ENCODE peak calls at places on chromosome 21, in five cellular contexts. F is BE2C, S is pancreas, T is PC-3, W is lower lobe of right lung. X is an unnamed sample.
A peak's percentile ranks its signal among the peaks of the same experiment; 100 is the strongest.

GRCh38 chr21:41622831-41623548 is 115.0 kb upstream of the TMPRSS2 start:
- DNase-seq in S (no peak), F (no peak), W (no peak), T (peak; percentile 51), X (no peak)

GRCh38 chr21:34545079-34545884 is 33.3 kb upstream of the KCNE1 start:
- DNase-seq in W (peak; percentile 84), T (peak; percentile 65), F (no peak), S (no peak), X (peak; percentile 81)

GRCh38 chr21:36698160-36699025 is 522 bp upstream of the SIM2 start:
- DNase-seq in S (no peak), W (no peak), T (peak; percentile 73), F (no peak), X (peak; percentile 64)

GRCh38 chr21:30340714-30341573 is 3.5 kb upstream of the KRTAP27-1 start:
- DNase-seq in F (peak; percentile 37), S (no peak), T (peak; percentile 83), W (peak; percentile 45), X (no peak)

GRCh38 chr21:33543505-33544129 is 779 bp downstream of the SON start:
- DNase-seq in T (peak; percentile 47), W (peak; percentile 84), F (peak; percentile 71), S (no peak), X (peak; percentile 91)

GRCh38 chr21:35850029-35850428 is 210.3 kb downstream of the SETD4 start:
- DNase-seq in F (no peak), T (no peak), S (no peak), W (no peak), X (no peak)

GRCh38 chr21:37562920-37563640 is 196.5 kb downstream of the DYRK1A start:
- DNase-seq in T (no peak), S (peak; percentile 29), F (peak; percentile 38), W (peak; percentile 57), X (peak; percentile 71)

GRCh38 chr21:35100351-35100771 is 51.3 kb upstream of the RUNX1 start:
- DNase-seq in T (no peak), W (no peak), S (peak; percentile 15), F (no peak), X (no peak)

GRCh38 chr21:45642122-45642813 is 1.3 kb upstream of the PCBP3 start:
- DNase-seq in S (no peak), T (no peak), W (no peak), F (no peak), X (no peak)

GRCh38 chr21:43979654-43980053 is 32.5 kb upstream of the TRAPPC10 start:
- DNase-seq in W (no peak), T (no peak), F (no peak), S (no peak), X (no peak)

GRCh38 chr21:15241997-15242767 is 177.4 kb upstream of the NRIP1 start:
- DNase-seq in T (peak; percentile 60), F (no peak), S (no peak), W (no peak), X (no peak)

GRCh38 chr21:45015469-45015860 is 58.9 kb upstream of the ADARB1 start:
- DNase-seq in T (no peak), F (no peak), W (no peak), S (no peak), X (peak; percentile 37)

GRCh38 chr21:44793269-44794030 is 8.2 kb downstream of the UBE2G2 start:
- DNase-seq in S (peak; percentile 47), F (peak; percentile 69), W (peak; percentile 71), T (peak; percentile 83), X (no peak)

GRCh38 chr21:35057428-35057827 is 8.3 kb upstream of the RUNX1 start:
- DNase-seq in S (no peak), W (no peak), T (no peak), F (no peak), X (no peak)

GRCh38 chr21:36203603-36203889 is 46.9 kb downstream of the DOP1B start:
- DNase-seq in F (no peak), W (no peak), S (peak; percentile 33), T (peak; percentile 86), X (no peak)

GRCh38 chr21:34364921-34365320 is 1.1 kb downstream of the KCNE2 start:
- DNase-seq in S (no peak), F (no peak), T (no peak), W (no peak), X (no peak)

GRCh38 chr21:44618909-44619308 is 7.0 kb downstream of the KRTAP10-8 start:
- DNase-seq in S (no peak), W (no peak), T (peak; percentile 19), F (no peak), X (no peak)

GRCh38 chr21:40134731-40135492 is 267.7 kb downstream of the PCP4 start:
- DNase-seq in T (no peak), W (no peak), S (no peak), F (no peak), X (no peak)

GRCh38 chr21:18617291-18617690 is 213.7 kb upstream of the TMPRSS15 start:
- DNase-seq in T (no peak), S (no peak), W (no peak), F (no peak), X (no peak)

GRCh38 chr21:41322496-41323382 is 6.1 kb downstream of the FAM3B start:
- DNase-seq in W (no peak), F (no peak), T (no peak), S (peak; percentile 60), X (no peak)

GRCh38 chr21:44403106-44404020 is 49.9 kb downstream of the TRPM2 start:
- DNase-seq in F (no peak), T (no peak), S (no peak), W (no peak), X (peak; percentile 22)

GRCh38 chr21:28540514-28540913 is 452.2 kb downstream of the LTN1 start:
- DNase-seq in S (no peak), W (no peak), F (no peak), T (peak; percentile 86), X (no peak)

GRCh38 chr21:31983120-31983519 is 110.3 kb downstream of the HUNK start:
- DNase-seq in F (no peak), W (peak; percentile 58), T (no peak), S (peak; percentile 24), X (peak; percentile 78)

GRCh38 chr21:31988492-31989285 is 115.9 kb downstream of the HUNK start:
- DNase-seq in T (no peak), F (no peak), S (no peak), W (no peak), X (no peak)

GRCh38 chr21:31986035-31986856 is 113.4 kb downstream of the HUNK start:
- DNase-seq in F (no peak), S (no peak), W (no peak), T (no peak), X (no peak)

GRCh38 chr21:31987696-31988095 is 114.9 kb downstream of the HUNK start:
- DNase-seq in F (no peak), W (no peak), S (no peak), T (no peak), X (peak; percentile 61)

DNA sequence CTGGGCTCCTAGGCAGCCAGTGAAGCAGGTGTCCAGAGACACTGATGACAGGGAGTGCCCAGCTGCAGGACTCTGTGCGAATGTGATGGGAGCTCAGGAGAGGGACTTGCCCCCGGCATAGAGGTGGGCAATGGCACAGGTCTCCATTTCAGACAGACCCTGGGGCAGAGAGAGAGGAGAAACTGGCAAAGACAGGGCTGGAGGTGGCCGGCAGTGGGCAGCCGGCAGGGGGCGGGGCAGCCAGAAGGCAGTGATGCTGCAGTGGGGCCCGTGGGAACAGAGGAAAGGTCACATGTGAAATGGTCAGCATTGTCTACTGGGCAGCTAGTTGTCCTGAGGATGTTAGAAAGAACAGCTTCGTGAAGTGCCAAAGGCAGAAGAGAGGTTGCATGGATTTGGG is 112.6 kb downstream of the HUNK start:
- DNase-seq in F (no peak), T (no peak), W (no peak), S (no peak), X (no peak)
- TF ChIP-seq CTCF in F (no peak), T (peak; percentile 23), W (no peak), S (no peak), X (no peak)

GRCh38 chr21:46661211-46661625 is 25.7 kb downstream of the PRMT2 start:
- DNase-seq in F (peak; percentile 70), S (peak; percentile 38), T (no peak), W (peak; percentile 76), X (peak; percentile 79)
- H3K4me3 ChIP-seq in F (peak overlapping the region; percentile 53), S (peak overlapping the region; percentile 17), T (no peak overlapping the region), W (peak overlapping the region; percentile 39), X (peak overlapping the region; percentile 30)

GRCh38 chr21:26833460-26833939 is 11.7 kb downstream of the ADAMTS1 start:
- DNase-seq in W (no peak), F (no peak), S (no peak), T (no peak), X (no peak)

GRCh38 chr21:26833011-26833410 is 12.2 kb downstream of the ADAMTS1 start:
- DNase-seq in S (no peak), T (no peak), F (peak; percentile 27), W (no peak), X (no peak)

GRCh38 chr21:26835027-26835713 is 10.0 kb downstream of the ADAMTS1 start:
- DNase-seq in W (no peak), T (peak; percentile 71), F (no peak), S (no peak), X (no peak)

GRCh38 chr21:26835714-26836265 is 9.4 kb downstream of the ADAMTS1 start:
- DNase-seq in F (no peak), W (no peak), S (no peak), T (no peak), X (no peak)

DNA sequence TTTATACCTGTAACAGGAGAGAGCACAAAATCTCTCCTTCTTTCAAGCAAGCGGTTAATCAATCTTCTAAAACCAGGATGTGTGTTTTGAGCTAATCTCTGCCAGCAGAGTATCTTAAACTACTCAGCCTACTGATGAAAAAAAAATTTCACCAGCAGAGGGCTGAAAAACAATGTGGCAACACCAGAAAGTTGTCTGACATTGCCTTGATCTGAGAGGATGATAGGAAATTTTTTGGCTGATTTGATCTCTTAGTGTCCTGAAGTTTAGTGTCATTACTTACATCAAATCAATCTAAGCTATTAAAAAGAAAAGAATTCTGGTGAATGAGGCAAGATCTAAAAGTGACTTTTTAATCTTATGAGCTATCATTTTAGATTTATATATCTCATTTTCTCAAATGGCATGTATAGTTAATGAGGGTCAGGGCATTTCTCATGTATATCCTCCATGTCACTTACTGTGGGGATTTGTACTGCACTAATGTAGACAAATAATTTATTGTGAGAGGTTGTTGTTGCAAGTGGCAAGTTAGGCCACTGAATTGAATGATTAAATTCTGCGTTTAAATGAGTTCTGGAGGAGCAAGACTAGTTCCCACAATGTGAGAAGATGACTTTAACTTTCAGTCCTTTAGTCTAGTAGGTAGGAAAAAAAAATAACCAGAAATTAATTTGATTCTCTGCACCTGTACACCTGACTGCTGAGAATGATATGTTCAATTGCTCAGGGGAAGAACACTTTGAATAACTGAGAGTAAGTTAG is 10.8 kb downstream of the ADAMTS1 start:
- DNase-seq in W (no peak), S (no peak), F (no peak), T (peak; percentile 38), X (no peak)
- TF ChIP-seq CTCF in W (peak; percentile 16), S (no peak), F (peak; percentile 53), T (peak; percentile 48), X (peak; percentile 28)

DNA sequence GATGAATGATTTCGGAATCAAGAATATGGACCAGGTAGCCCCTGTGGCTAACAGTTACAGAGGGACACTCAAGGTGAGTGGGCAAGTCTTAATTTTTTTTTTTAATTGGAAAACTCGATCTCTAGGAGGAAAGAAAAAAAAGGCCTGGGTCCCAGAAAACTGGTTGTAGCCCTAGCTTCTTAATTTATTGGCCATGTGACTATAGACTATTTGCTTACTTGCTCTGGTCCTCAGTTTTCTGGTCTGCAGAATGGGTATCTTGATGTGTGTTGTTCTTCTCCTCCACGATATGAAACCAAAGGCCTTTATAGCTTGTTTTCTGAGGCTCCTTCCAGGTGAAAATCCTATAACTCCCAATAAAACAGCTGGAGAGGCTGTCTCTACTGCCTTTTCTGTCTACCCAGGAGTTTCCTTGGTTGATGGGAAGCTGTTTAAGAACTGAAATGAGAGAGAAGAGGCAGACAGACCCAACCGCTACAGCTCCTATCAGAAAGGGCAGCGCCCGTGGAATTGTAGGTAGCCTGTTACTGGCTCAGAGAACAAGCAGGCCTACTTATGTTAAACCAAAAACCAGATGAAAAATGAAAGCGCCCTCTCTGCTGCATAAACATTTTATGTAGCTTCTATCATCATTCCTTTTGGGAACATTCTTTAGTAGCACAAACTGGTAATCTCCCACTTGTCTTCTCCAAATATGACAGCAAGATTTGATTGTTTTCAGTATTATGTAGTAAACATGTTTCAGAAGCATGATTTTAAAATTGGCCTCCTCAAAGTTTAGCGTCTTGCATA is 4.5 kb downstream of the ETS2 start:
- DNase-seq in S (no peak), T (no peak), W (no peak), F (no peak), X (no peak)
- H3K4me3 ChIP-seq in S (no peak overlapping the region), T (peak overlapping the region; percentile 88), W (peak overlapping the region; percentile 82), F (no peak overlapping the region), X (peak overlapping the region; percentile 99)